ENCODE peak calls at places on chromosome 11, in ten cellular contexts. D is breast epithelium, V is heart left ventricle, X is body of pancreas, P is Peyer's patch, M is tibial nerve, Y is A549, S is ovary, H is H54, U is HCT116. L is an unnamed sample.

GRCh38 chr11:101348786-101349185 is 219.2 kb upstream of the PGR start:
- DNase-seq in D (no peak), V (no peak), X (no peak), P (no peak), M (no peak), Y (no peak), S (no peak), H (no peak), U (no peak), L (no peak)

GRCh38 chr11:2839395-2839941 is 46.1 kb downstream of the CDKN1C start:
- DNase-seq in D (no peak), V (peak), X (no peak), P (no peak), M (no peak), Y (no peak), S (no peak), H (no peak), U (no peak), L (no peak)

GRCh38 chr11:70229737-70230136 is 26.6 kb downstream of the FADD start:
- DNase-seq in D (no peak), V (no peak), X (no peak), P (no peak), M (no peak), Y (no peak), S (no peak), H (no peak), U (no peak), L (no peak)

GRCh38 chr11:111526501-111526900 is 11.9 kb downstream of the HOATZ start:
- DNase-seq in D (no peak), V (no peak), X (no peak), P (no peak), M (no peak), Y (peak), S (no peak), H (no peak), U (no peak), L (no peak)

GRCh38 chr11:82960779-82961143 is 59.2 kb downstream of the DDIAS start:
- DNase-seq in D (no peak), V (no peak), X (no peak), P (no peak), M (no peak), Y (no peak), S (no peak), H (no peak), U (no peak), L (no peak)

GRCh38 chr11:39673994-39674393 is 1785.5 kb downstream of the LRRC4C start:
- DNase-seq in D (no peak), V (no peak), X (no peak), P (no peak), M (no peak), Y (no peak), S (no peak), H (no peak), U (no peak), L (no peak)

GRCh38 chr11:18312012-18312411 is 9.9 kb downstream of the HPS5 start:
- DNase-seq in D (no peak), V (no peak), X (no peak), P (no peak), M (no peak), Y (no peak), S (no peak), H (no peak), U (no peak), L (no peak)

GRCh38 chr11:83724704-83725114 is 438.5 kb upstream of the CCDC90B start:
- DNase-seq in D (peak), V (no peak), X (peak), P (no peak), M (no peak), Y (no peak), S (peak), H (no peak), U (no peak), L (no peak)

GRCh38 chr11:69931060-69931910 is 112.1 kb upstream of the FGF3 start:
- DNase-seq in D (no peak), V (no peak), X (no peak), P (no peak), M (no peak), Y (no peak), S (no peak), H (no peak), U (no peak), L (no peak)

GRCh38 chr11:103420593-103420992 is 311.4 kb downstream of the DYNC2H1 start:
- DNase-seq in D (no peak), V (no peak), X (no peak), P (no peak), M (no peak), Y (no peak), S (no peak), H (no peak), U (no peak), L (no peak)

GRCh38 chr11:1307163-1307870 is 2.1 kb downstream of the TOLLIP start:
- DNase-seq in D (no peak), V (no peak), X (peak), P (peak), M (no peak), Y (no peak), S (no peak), H (no peak), U (no peak), L (no peak)

GRCh38 chr11:128595221-128595620 is 7.9 kb upstream of the ETS1 start:
- DNase-seq in D (no peak), V (no peak), X (no peak), P (no peak), M (no peak), Y (no peak), S (no peak), H (no peak), U (no peak), L (no peak)

GRCh38 chr11:106088896-106089295 is 11.4 kb downstream of the AASDHPPT start:
- DNase-seq in D (no peak), V (no peak), X (no peak), P (no peak), M (no peak), Y (no peak), S (no peak), H (no peak), U (no peak), L (no peak)

GRCh38 chr11:69173925-69174591 is 18.3 kb downstream of the SMIM38 start:
- DNase-seq in D (peak), V (no peak), X (no peak), P (no peak), M (no peak), Y (no peak), S (no peak), H (no peak), U (no peak), L (no peak)

GRCh38 chr11:44622190-44622650 is 56.8 kb downstream of the CD82 start:
- DNase-seq in D (peak), V (no peak), X (no peak), P (peak), M (no peak), Y (no peak), S (no peak), H (no peak), U (no peak), L (no peak)

GRCh38 chr11:112179601-112180000 is 4.3 kb downstream of the BCO2 start:
- DNase-seq in D (no peak), V (no peak), X (peak), P (no peak), M (no peak), Y (no peak), S (no peak), H (no peak), U (no peak), L (no peak)

GRCh38 chr11:113789675-113790320 is 10.2 kb downstream of the CLDN25 start:
- DNase-seq in D (no peak), V (no peak), X (no peak), P (no peak), M (no peak), Y (no peak), S (no peak), H (no peak), U (no peak), L (no peak)

GRCh38 chr11:128715691-128716153 is 21.9 kb downstream of the FLI1 start:
- DNase-seq in D (no peak), V (no peak), X (no peak), P (no peak), M (no peak), Y (no peak), S (no peak), H (no peak), U (no peak), L (no peak)

GRCh38 chr11:86182976-86183584 is 61.5 kb upstream of the EED start:
- DNase-seq in D (no peak), V (no peak), X (no peak), P (peak), M (no peak), Y (no peak), S (no peak), H (peak), U (no peak), L (peak)

GRCh38 chr11:73263640-73264039 is 8.5 kb upstream of the P2RY6 start:
- DNase-seq in D (no peak), V (no peak), X (no peak), P (no peak), M (no peak), Y (no peak), S (no peak), H (no peak), U (no peak), L (no peak)

GRCh38 chr11:85740464-85741400 is 54.7 kb upstream of the CCDC89 start:
- DNase-seq in D (no peak), V (no peak), X (no peak), P (no peak), M (no peak), Y (no peak), S (no peak), H (no peak), U (no peak), L (no peak)

GRCh38 chr11:19379465-19379864 is 138.7 kb upstream of the E2F8 start:
- DNase-seq in D (no peak), V (no peak), X (no peak), P (no peak), M (no peak), Y (no peak), S (no peak), H (no peak), U (no peak), L (no peak)

GRCh38 chr11:65501530-65502273 is 2.9 kb downstream of the MALAT1 start:
- DNase-seq in D (no peak), V (peak), X (no peak), P (no peak), M (no peak), Y (no peak), S (no peak), H (no peak), U (no peak), L (peak)
- TF ChIP-seq POLR2A in D (no peak), V (peak), X (peak), P (peak), M (peak), Y (no peak), S (no peak), H (peak), U (no peak), L (peak)

DNA sequence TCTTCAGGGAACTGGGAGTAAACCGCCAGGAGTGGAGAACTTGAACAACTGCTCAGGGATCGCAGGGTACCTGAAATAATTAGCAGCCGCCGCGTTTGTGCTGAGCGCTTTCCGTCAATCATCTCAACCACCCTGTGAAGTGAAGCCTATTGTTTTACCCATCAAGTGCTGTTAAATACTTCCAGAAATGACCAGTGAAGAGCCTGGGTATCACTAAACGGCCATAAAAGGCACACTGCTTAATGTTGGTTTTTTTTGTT is 1.1 kb downstream of the CD59 start:
- DNase-seq in D (no peak), V (no peak), X (no peak), P (no peak), M (no peak), Y (no peak), S (no peak), H (no peak), U (no peak), L (no peak)
- TF ChIP-seq POLR2A in D (no peak), V (no peak), X (no peak), P (no peak), M (no peak), Y (no peak), S (no peak), H (no peak), U (no peak), L (no peak)

GRCh38 chr11:130070109-130070828 is 575 bp downstream of the APLP2 start:
- DNase-seq in D (no peak), V (peak), X (peak), P (peak), M (no peak), Y (peak), S (peak), H (no peak), U (no peak), L (peak)

GRCh38 chr11:130070829-130071205 is 1.1 kb downstream of the APLP2 start:
- DNase-seq in D (no peak), V (no peak), X (peak), P (no peak), M (no peak), Y (peak), S (no peak), H (no peak), U (no peak), L (peak)

GRCh38 chr11:130068546-130068985 is 1.1 kb upstream of the APLP2 start:
- DNase-seq in D (no peak), V (no peak), X (no peak), P (no peak), M (no peak), Y (no peak), S (no peak), H (no peak), U (no peak), L (no peak)

GRCh38 chr11:130069684-130070108 is at the start of gene APLP2:
- DNase-seq in D (peak), V (peak), X (peak), P (peak), M (peak), Y (peak), S (peak), H (peak), U (peak), L (peak)

GRCh38 chr11:130068986-130069683 is 559 bp upstream of the APLP2 start:
- DNase-seq in D (peak), V (peak), X (peak), P (peak), M (peak), Y (peak), S (peak), H (peak), U (peak), L (no peak)
- TF ChIP-seq POLR2A in D (no peak), V (no peak), X (peak), P (no peak), M (peak), Y (no peak), S (no peak), H (peak), U (no peak), L (peak)

GRCh38 chr11:65353900-65354264 is 669 bp upstream of the TIGD3 start:
- DNase-seq in D (no peak), V (no peak), X (no peak), P (no peak), M (no peak), Y (no peak), S (peak), H (no peak), U (no peak), L (no peak)
- TF ChIP-seq POLR2A in D (no peak), V (no peak), X (no peak), P (no peak), M (no peak), Y (no peak), S (no peak), H (no peak), U (no peak), L (no peak)

GRCh38 chr11:31651822-31652221 is 142.3 kb downstream of the ELP4 start:
- DNase-seq in D (no peak), V (no peak), X (no peak), P (no peak), M (no peak), Y (no peak), S (no peak), H (no peak), U (no peak), L (no peak)
- TF ChIP-seq POLR2A in D (no peak), V (no peak), X (no peak), P (no peak), M (no peak), Y (no peak), S (no peak), H (no peak), U (no peak), L (no peak)

GRCh38 chr11:63813035-63813562 is at the start of gene SPINDOC:
- DNase-seq in D (peak), V (peak), X (peak), P (peak), M (peak), Y (peak), S (peak), H (peak), U (no peak), L (peak)
- TF ChIP-seq POLR2A in D (no peak), V (no peak), X (no peak), P (peak), M (peak), Y (peak), S (no peak), H (peak), U (peak), L (no peak)

GRCh38 chr11:67354314-67355022 is 1.1 kb upstream of the POLD4 start:
- DNase-seq in D (no peak), V (peak), X (peak), P (no peak), M (no peak), Y (peak), S (peak), H (peak), U (peak), L (peak)
- TF ChIP-seq POLR2A in D (no peak), V (no peak), X (no peak), P (peak), M (no peak), Y (peak), S (peak), H (peak), U (no peak), L (no peak)

GRCh38 chr11:65524747-65525658 is at the start of gene SCYL1:
- DNase-seq in D (peak), V (peak), X (peak), P (peak), M (peak), Y (peak), S (peak), H (no peak), U (no peak), L (peak)
- TF ChIP-seq POLR2A in D (no peak), V (peak), X (peak), P (no peak), M (peak), Y (peak), S (peak), H (peak), U (no peak), L (peak)

GRCh38 chr11:67289226-67289650 is at the start of gene ANKRD13D:
- DNase-seq in D (no peak), V (no peak), X (peak), P (peak), M (no peak), Y (no peak), S (no peak), H (peak), U (no peak), L (no peak)

GRCh38 chr11:67292671-67293070 is 3.6 kb downstream of the ANKRD13D start:
- DNase-seq in D (no peak), V (no peak), X (no peak), P (no peak), M (no peak), Y (no peak), S (no peak), H (no peak), U (no peak), L (no peak)

GRCh38 chr11:67289651-67290479 is 762 bp downstream of the ANKRD13D start:
- DNase-seq in D (no peak), V (peak), X (peak), P (no peak), M (no peak), Y (no peak), S (no peak), H (peak), U (no peak), L (peak)

GRCh38 chr11:67291481-67292381 is 2.6 kb downstream of the ANKRD13D start:
- DNase-seq in D (no peak), V (peak), X (no peak), P (no peak), M (no peak), Y (no peak), S (no peak), H (no peak), U (no peak), L (no peak)

DNA sequence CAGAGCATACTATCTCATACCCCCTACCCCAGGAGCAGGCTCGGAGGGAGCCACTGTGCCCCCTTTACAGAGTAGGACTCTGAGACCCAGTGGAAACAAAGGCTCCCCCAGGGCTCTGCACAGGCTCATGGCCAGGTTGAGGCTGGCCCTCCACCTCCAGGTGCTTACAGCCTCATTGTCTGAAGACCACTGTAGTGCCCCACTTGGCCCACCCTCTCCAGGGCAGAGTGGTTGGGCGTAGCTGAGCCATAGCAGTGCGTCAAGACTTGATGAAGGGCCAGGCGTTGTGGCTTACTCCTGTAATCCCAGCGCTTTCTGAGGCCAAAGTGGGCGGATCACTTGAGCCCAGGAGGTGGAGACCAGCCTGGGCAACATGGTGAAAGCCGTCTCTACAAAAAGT is 1.7 kb downstream of the ANKRD13D start:
- DNase-seq in D (no peak), V (peak), X (no peak), P (no peak), M (no peak), Y (no peak), S (no peak), H (no peak), U (no peak), L (no peak)
- TF ChIP-seq POLR2A in D (no peak), V (no peak), X (no peak), P (no peak), M (no peak), Y (no peak), S (no peak), H (no peak), U (no peak), L (no peak)

GRCh38 chr11:75170463-75171201 is 19.7 kb downstream of the SLCO2B1 start:
- DNase-seq in D (no peak), V (no peak), X (no peak), P (no peak), M (no peak), Y (no peak), S (no peak), H (no peak), U (no peak), L (no peak)

GRCh38 chr11:75173336-75173735 is 22.4 kb downstream of the SLCO2B1 start:
- DNase-seq in D (no peak), V (no peak), X (no peak), P (no peak), M (no peak), Y (no peak), S (no peak), H (no peak), U (no peak), L (no peak)

GRCh38 chr11:75169101-75169885 is 18.4 kb downstream of the SLCO2B1 start:
- DNase-seq in D (no peak), V (no peak), X (no peak), P (no peak), M (no peak), Y (no peak), S (no peak), H (no peak), U (no peak), L (no peak)

GRCh38 chr11:75174348-75174747 is 23.4 kb downstream of the SLCO2B1 start:
- DNase-seq in D (no peak), V (no peak), X (no peak), P (no peak), M (no peak), Y (no peak), S (no peak), H (no peak), U (no peak), L (no peak)

DNA sequence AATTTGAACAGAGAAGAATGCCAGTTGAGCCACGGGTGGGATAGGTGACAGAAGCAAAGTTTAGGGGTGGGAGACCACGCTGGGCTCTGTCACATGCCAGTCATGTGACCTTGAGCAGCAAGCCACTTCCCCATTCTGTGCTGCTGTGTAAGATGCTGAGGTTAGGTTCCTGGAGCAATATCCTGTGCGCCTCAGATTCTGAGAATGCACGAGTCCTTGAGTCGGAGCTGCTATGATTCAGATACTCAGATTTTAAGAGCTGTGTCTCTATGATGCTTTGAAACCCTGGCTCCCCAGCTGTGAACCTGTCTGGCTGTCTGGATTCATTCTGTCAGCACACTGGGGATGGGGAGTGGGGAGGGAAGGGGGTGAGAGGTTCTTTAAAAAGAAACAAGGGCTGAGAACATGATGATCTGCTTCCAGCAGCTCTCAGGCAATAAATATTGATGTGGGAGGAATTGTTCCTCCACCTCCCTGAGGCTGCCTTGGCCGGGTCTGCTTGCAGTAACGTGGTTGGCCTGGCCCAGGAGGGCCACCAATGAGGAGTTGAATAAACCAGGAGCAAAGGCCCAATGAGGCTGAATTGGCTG is 24.0 kb downstream of the SLCO2B1 start:
- DNase-seq in D (peak), V (peak), X (peak), P (peak), M (no peak), Y (no peak), S (peak), H (no peak), U (no peak), L (no peak)
- TF ChIP-seq POLR2A in D (no peak), V (no peak), X (no peak), P (no peak), M (no peak), Y (no peak), S (no peak), H (no peak), U (no peak), L (no peak)

L was measured in erythroblast.